ENCODE peak calls at places on chromosomes 1 and 21, in four cellular contexts. One of them, this sample, is unnamed.

GRCh38 chr1:15282810-15283474 is 35.9 kb downstream of the FHAD1 start:
- DNase-seq in K562: no peak
- DNase-seq in H1: no peak
- DNase-seq in HepG2: no peak
- DNase-seq in this sample: no peak

GRCh38 chr1:228842094-228842775 is 107.0 kb downstream of the RHOU start:
- DNase-seq in HepG2: peak
- DNase-seq in K562: peak
- DNase-seq in H1: no peak
- DNase-seq in this sample: peak

GRCh38 chr1:210908257-210908656 is 225.7 kb downstream of the KCNH1 start:
- DNase-seq in H1: no peak
- DNase-seq in HepG2: no peak
- DNase-seq in K562: no peak
- DNase-seq in this sample: no peak

GRCh38 chr1:204041803-204042505 is 31.0 kb upstream of the SOX13 start:
- DNase-seq in K562: no peak
- DNase-seq in H1: no peak
- DNase-seq in HepG2: no peak
- DNase-seq in this sample: no peak

GRCh38 chr1:232684331-232685105 is 54.6 kb upstream of the SIPA1L2 start:
- DNase-seq in K562: no peak
- DNase-seq in HepG2: no peak
- DNase-seq in H1: no peak
- DNase-seq in this sample: peak

GRCh38 chr1:71413441-71414170 is 332.8 kb upstream of the ZRANB2 start:
- DNase-seq in K562: no peak
- DNase-seq in H1: no peak
- DNase-seq in HepG2: no peak
- DNase-seq in this sample: no peak

GRCh38 chr1:215643592-215644321 is 76.7 kb downstream of the KCTD3 start:
- DNase-seq in H1: no peak
- DNase-seq in HepG2: no peak
- DNase-seq in K562: no peak
- DNase-seq in this sample: no peak

GRCh38 chr1:53470155-53470554 is 11.0 kb downstream of the DMRTB1 start:
- DNase-seq in K562: peak
- DNase-seq in H1: peak
- DNase-seq in HepG2: peak
- DNase-seq in this sample: peak

GRCh38 chr1:24909388-24909898 is 20.6 kb downstream of the RUNX3 start:
- DNase-seq in K562: peak
- DNase-seq in HepG2: peak
- DNase-seq in H1: peak
- DNase-seq in this sample: peak

GRCh38 chr1:205102404-205102803 is 18.1 kb upstream of the TMEM81 start:
- DNase-seq in K562: no peak
- DNase-seq in HepG2: no peak
- DNase-seq in H1: no peak
- DNase-seq in this sample: no peak

GRCh38 chr1:85406887-85407593 is 57.9 kb downstream of the DDAH1 start:
- DNase-seq in H1: no peak
- DNase-seq in K562: no peak
- DNase-seq in HepG2: peak
- DNase-seq in this sample: peak

GRCh38 chr1:54546651-54547348 is 1.2 kb upstream of the ACOT11 start:
- DNase-seq in HepG2: no peak
- DNase-seq in H1: no peak
- DNase-seq in K562: no peak
- DNase-seq in this sample: no peak

GRCh38 chr1:245772325-245772724 is 617.5 kb downstream of the KIF26B start:
- DNase-seq in HepG2: no peak
- DNase-seq in K562: no peak
- DNase-seq in H1: no peak
- DNase-seq in this sample: no peak

GRCh38 chr1:154445040-154445472 is 39.9 kb downstream of the IL6R start:
- DNase-seq in H1: no peak
- DNase-seq in HepG2: no peak
- DNase-seq in K562: no peak
- DNase-seq in this sample: no peak

GRCh38 chr1:77757616-77758015 is 2.0 kb downstream of the USP33 start:
- DNase-seq in K562: no peak
- DNase-seq in HepG2: no peak
- DNase-seq in H1: no peak
- DNase-seq in this sample: no peak

GRCh38 chr1:174040387-174040786 is 18.2 kb upstream of the RC3H1 start:
- DNase-seq in H1: no peak
- DNase-seq in HepG2: no peak
- DNase-seq in K562: no peak
- DNase-seq in this sample: peak

GRCh38 chr1:30798389-30798951 is 40.9 kb upstream of the LAPTM5 start:
- DNase-seq in HepG2: no peak
- DNase-seq in K562: no peak
- DNase-seq in H1: no peak
- DNase-seq in this sample: no peak

GRCh38 chr1:204464174-204464573 is 30.4 kb downstream of the PIK3C2B start:
- DNase-seq in HepG2: no peak
- DNase-seq in K562: no peak
- DNase-seq in H1: no peak
- DNase-seq in this sample: no peak

GRCh38 chr1:90371106-90371813 is 345.8 kb downstream of the BARHL2 start:
- DNase-seq in HepG2: no peak
- DNase-seq in H1: no peak
- DNase-seq in K562: no peak
- DNase-seq in this sample: no peak

GRCh38 chr1:71030021-71030420 is 17.6 kb downstream of the PTGER3 start:
- DNase-seq in H1: no peak
- DNase-seq in HepG2: no peak
- DNase-seq in K562: no peak
- DNase-seq in this sample: no peak

GRCh38 chr1:87180682-87181081 is 148.0 kb upstream of the LMO4 start:
- DNase-seq in K562: no peak
- DNase-seq in H1: no peak
- DNase-seq in HepG2: no peak
- DNase-seq in this sample: no peak

GRCh38 chr21:39051561-39051949 is 131.7 kb downstream of the PSMG1 start:
- DNase-seq in HepG2: no peak
- DNase-seq in H1: no peak
- DNase-seq in K562: no peak
- DNase-seq in this sample: no peak

GRCh38 chr1:218659911-218660677 is 315.0 kb downstream of the TGFB2 start:
- DNase-seq in K562: no peak
- DNase-seq in H1: no peak
- DNase-seq in HepG2: no peak
- DNase-seq in this sample: no peak

GRCh38 chr1:176285996-176286395 is 78.9 kb upstream of the COP1 start:
- DNase-seq in H1: no peak
- DNase-seq in HepG2: no peak
- DNase-seq in K562: no peak
- DNase-seq in this sample: no peak

GRCh38 chr1:7401814-7402547 is 369.1 kb upstream of the VAMP3 start:
- DNase-seq in K562: no peak
- DNase-seq in H1: no peak
- DNase-seq in HepG2: peak
- DNase-seq in this sample: peak

GRCh38 chr1:224238212-224238611 is 55.2 kb downstream of the DEGS1 start:
- DNase-seq in H1: no peak
- DNase-seq in K562: no peak
- DNase-seq in HepG2: no peak
- DNase-seq in this sample: no peak

GRCh38 chr1:235101558-235102258 is 26.9 kb downstream of the TOMM20 start:
- DNase-seq in K562: no peak
- DNase-seq in HepG2: no peak
- DNase-seq in H1: no peak
- DNase-seq in this sample: no peak

GRCh38 chr1:2564006-2564814 is 8.0 kb downstream of the TNFRSF14 start:
- DNase-seq in H1: no peak
- DNase-seq in K562: no peak
- DNase-seq in HepG2: no peak
- DNase-seq in this sample: no peak

GRCh38 chr1:22039594-22040347 is 12.7 kb upstream of the CDC42 start:
- DNase-seq in K562: peak
- DNase-seq in H1: no peak
- DNase-seq in HepG2: no peak
- DNase-seq in this sample: peak

GRCh38 chr1:91513160-91513559 is 12.5 kb downstream of the CDC7 start:
- DNase-seq in H1: no peak
- DNase-seq in HepG2: no peak
- DNase-seq in K562: no peak
- DNase-seq in this sample: peak

GRCh38 chr1:119348941-119349340 is 19.6 kb upstream of the HAO2 start:
- DNase-seq in HepG2: no peak
- DNase-seq in K562: no peak
- DNase-seq in H1: no peak
- DNase-seq in this sample: no peak
- H3K9ac ChIP-seq in HepG2: no peak
- H3K9ac ChIP-seq in K562: no peak
- H3K9ac ChIP-seq in H1: no peak
- H3K9ac ChIP-seq in this sample: no peak

DNA sequence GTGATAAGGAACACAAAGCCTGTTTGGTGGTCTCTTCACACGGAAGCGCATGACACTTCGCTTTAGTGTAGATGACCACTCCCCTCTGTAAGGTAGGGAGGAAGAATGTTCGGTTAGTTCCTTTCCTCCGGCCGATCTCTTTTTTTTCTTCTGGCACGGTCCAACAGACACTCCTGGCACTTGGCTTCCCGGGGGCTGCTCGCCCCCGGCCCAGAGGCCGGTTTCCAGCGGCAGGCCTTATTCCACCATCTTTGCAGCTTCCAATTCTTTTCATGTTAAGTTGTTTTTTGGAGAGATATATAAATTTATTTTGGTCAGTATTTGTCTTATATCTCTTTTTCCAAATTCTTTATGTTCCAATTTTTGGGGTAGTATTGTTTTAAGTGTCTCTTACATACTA is 151.8 kb upstream of the GREM2 start:
- DNase-seq in HepG2: no peak
- DNase-seq in K562: no peak
- DNase-seq in H1: no peak
- DNase-seq in this sample: no peak
- TF ChIP-seq JUN in HepG2: no peak
- TF ChIP-seq JUN in K562: no peak
- TF ChIP-seq JUN in H1: no peak
- TF ChIP-seq JUN in this sample: no peak

GRCh38 chr1:61084560-61084991 is 2.2 kb downstream of the NFIA start:
- DNase-seq in HepG2: no peak
- DNase-seq in H1: no peak
- DNase-seq in K562: no peak
- DNase-seq in this sample: peak

GRCh38 chr1:61081637-61082335 is 575 bp upstream of the NFIA start:
- DNase-seq in H1: no peak
- DNase-seq in K562: no peak
- DNase-seq in HepG2: peak
- DNase-seq in this sample: peak

GRCh38 chr1:61082336-61083013 is at the start of gene NFIA:
- DNase-seq in K562: peak
- DNase-seq in HepG2: peak
- DNase-seq in H1: no peak
- DNase-seq in this sample: peak

GRCh38 chr1:61083799-61084385 is 1.5 kb downstream of the NFIA start:
- DNase-seq in HepG2: no peak
- DNase-seq in H1: no peak
- DNase-seq in K562: no peak
- DNase-seq in this sample: peak

DNA sequence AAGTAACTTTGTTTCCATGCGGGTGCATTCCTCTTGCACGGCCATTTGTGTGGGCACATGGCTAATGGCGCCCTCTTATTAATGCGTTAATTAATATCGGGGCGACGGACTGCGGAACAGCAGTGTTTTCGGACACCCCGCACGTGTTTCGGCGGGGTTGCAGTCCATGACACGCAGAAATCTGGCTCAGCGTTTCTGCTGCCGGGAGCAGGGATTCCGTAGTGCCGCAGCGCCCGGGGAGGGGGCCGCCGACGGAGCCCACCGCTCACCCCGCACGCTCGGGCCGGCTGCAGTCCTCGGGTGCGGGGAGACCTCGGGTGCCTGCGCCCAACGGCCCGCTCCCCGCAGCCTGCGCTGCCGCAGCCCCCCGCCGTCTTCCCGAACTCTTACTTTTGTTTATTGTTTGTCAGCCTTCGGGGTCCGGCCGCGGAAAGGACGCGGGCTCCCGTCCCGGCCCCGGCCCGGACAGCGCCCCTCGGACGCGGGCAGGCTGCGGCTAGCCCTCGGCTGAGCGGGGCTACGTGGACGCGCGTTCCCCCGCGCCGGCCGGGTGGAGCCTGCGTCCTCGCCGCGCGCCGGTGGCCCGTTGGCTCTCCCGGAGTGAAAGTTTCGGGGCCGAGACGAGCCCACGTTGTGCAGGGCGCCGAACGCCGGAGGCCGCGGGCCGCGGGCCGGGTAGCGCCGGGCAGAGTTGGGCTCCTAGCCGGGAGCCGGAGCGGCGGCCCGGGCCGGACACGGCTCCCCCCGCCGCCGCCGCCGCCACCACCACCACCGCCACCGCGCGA is 845 bp downstream of the NFIA start:
- DNase-seq in K562: peak
- DNase-seq in HepG2: no peak
- DNase-seq in H1: no peak
- DNase-seq in this sample: peak
- H3K9ac ChIP-seq in K562: peak
- H3K9ac ChIP-seq in HepG2: peak
- H3K9ac ChIP-seq in H1: no peak
- H3K9ac ChIP-seq in this sample: peak

DNA sequence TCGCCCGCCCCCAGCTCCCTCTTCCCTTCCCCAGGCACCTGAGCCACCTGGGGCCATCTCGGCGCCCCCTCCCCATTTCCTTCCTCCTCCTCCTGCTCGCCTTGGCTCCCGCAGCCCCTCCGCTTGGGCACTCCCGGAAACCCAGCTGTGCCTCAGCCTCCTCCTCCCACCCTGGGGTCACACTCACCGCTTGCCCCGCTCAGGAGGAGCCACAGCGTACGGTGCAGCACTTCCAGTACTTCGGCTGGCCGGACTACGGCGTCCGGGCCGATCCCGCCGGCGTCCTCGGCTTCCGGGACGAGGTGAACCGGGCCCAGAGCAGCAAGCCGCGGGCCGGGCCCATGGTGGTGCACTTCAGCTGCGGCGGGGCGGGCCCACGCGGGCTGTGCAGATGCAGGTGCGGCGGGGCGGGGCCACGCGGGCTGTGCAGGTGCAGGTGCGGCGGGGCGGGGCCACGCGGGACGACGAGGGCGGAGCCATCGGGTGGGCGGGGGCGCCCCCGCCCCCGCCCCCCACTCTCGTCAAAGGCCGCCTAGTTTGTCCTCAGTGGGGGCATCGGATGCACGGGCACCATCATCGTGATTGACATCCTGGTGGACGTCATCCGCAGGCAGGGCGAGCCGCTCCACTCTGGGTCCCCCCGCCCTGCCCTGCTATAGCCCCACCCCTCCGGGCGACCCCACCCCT is 5.6 kb downstream of the RNF223 start:
- DNase-seq in K562: no peak
- DNase-seq in HepG2: no peak
- DNase-seq in H1: no peak
- DNase-seq in this sample: no peak
- TF ChIP-seq JUN in K562: no peak
- TF ChIP-seq JUN in HepG2: no peak
- TF ChIP-seq JUN in H1: no peak
- TF ChIP-seq JUN in this sample: no peak

This sample was measured in endothelial cell of umbilical vein.